ENCODE peak calls at places on chromosomes 16 and 17, in seven cellular contexts. N is esophagus muscularis mucosa, V is psoas muscle, A is right lobe of liver, T is foreskin fibroblast, F is C1 segment of cervical spinal cord, I is head of caudate nucleus. H is an unnamed sample.

GRCh38 chr16:57590654-57591085 is 37.8 kb upstream of the ADGRG1 start:
- DNase-seq in V (no peak), F (no peak), I (no peak), T (peak), A (no peak), N (no peak), H (no peak)

GRCh38 chr16:83539736-83540490 is 267.9 kb upstream of the HSBP1 start:
- DNase-seq in T (no peak), F (no peak), N (no peak), A (no peak), V (no peak), I (no peak), H (no peak)

GRCh38 chr17:7929158-7930029 is at the start of gene KCNAB3:
- DNase-seq in A (no peak), F (no peak), T (peak), N (no peak), I (peak), V (no peak), H (no peak)

GRCh38 chr17:77884019-77884418 is 74.5 kb upstream of the TNRC6C start:
- DNase-seq in N (no peak), V (peak), A (no peak), I (peak), F (peak), T (no peak), H (no peak)

GRCh38 chr17:81027591-81028505 is 7.1 kb upstream of the BAIAP2 start:
- DNase-seq in V (peak), N (no peak), T (no peak), I (peak), F (no peak), A (peak), H (no peak)

GRCh38 chr17:35368086-35368824 is 5.2 kb downstream of the SLFN11 start:
- DNase-seq in F (no peak), T (no peak), I (no peak), V (no peak), N (no peak), A (no peak), H (no peak)

GRCh38 chr17:77454560-77455095 is 313.9 kb downstream of the SEC14L1 start:
- DNase-seq in F (no peak), I (no peak), T (no peak), A (no peak), N (no peak), V (no peak), H (no peak)

GRCh38 chr17:73657473-73658116 is 13.3 kb upstream of the SDK2 start:
- DNase-seq in V (no peak), I (peak), A (peak), N (peak), T (no peak), F (no peak), H (no peak)

GRCh38 chr16:78957328-78958100 is 643.0 kb downstream of the MAF start:
- DNase-seq in V (no peak), A (no peak), F (no peak), N (no peak), I (no peak), T (no peak), H (no peak)

H was measured in brain pericyte.